ENCODE peak calls at places on chromosomes 6 and 20, in six cellular contexts. P, K, C, N, A and M are unnamed samples.

GRCh38 chr6:139369568-139370046 is 4.8 kb downstream of the CITED2 start:
- DNase-seq in A (no peak), C (peak; percentile 88), P (no peak), K (peak; percentile 54), N (peak; percentile 69), M (no peak)

GRCh38 chr20:33239418-33239817 is 3.6 kb downstream of the BPIFA1 start:
- DNase-seq in P (no peak), A (no peak), K (no peak), C (no peak), N (no peak), M (no peak)

GRCh38 chr20:43853174-43853803 is 61.4 kb upstream of the TOX2 start:
- DNase-seq in A (no peak), P (no peak), C (peak; percentile 68), N (no peak), K (no peak), M (no peak)

GRCh38 chr6:138722425-138723371 is 50.9 kb upstream of the CCDC28A start:
- DNase-seq in P (no peak), A (no peak), N (no peak), C (peak; percentile 46), K (peak; percentile 81), M (no peak)

GRCh38 chr6:111663232-111663631 is 57.6 kb upstream of the TRAF3IP2 start:
- DNase-seq in N (no peak), C (peak; percentile 16), K (no peak), P (no peak), A (no peak), M (no peak)

GRCh38 chr6:72554203-72554564 is 67.7 kb upstream of the KCNQ5 start:
- DNase-seq in N (no peak), C (peak; percentile 85), K (no peak), A (no peak), P (no peak), M (no peak)

GRCh38 chr6:53041356-53041755 is 23.8 kb upstream of the FBXO9 start:
- DNase-seq in A (no peak), C (peak; percentile 75), P (no peak), K (no peak), N (no peak), M (no peak)

GRCh38 chr6:73665686-73666319 is 12.0 kb upstream of the SLC17A5 start:
- DNase-seq in P (no peak), K (peak; percentile 57), C (peak; percentile 20), N (no peak), A (no peak), M (no peak)

GRCh38 chr6:147154454-147154853 is 49.8 kb upstream of the STXBP5 start:
- DNase-seq in N (no peak), A (no peak), P (no peak), C (peak; percentile 84), K (peak; percentile 64), M (no peak)

GRCh38 chr6:75934643-75935472 is 137.6 kb downstream of the IMPG1 start:
- DNase-seq in N (peak; percentile 78), K (peak; percentile 64), P (peak; percentile 6), C (peak; percentile 84), A (peak; percentile 50), M (no peak)

GRCh38 chr20:57560554-57561355 is at the start of gene PCK1:
- DNase-seq in A (peak; percentile 98), K (peak; percentile 83), N (no peak), P (no peak), C (peak; percentile 17), M (peak; percentile 80)

GRCh38 chr6:120077489-120077888 is 727.9 kb upstream of the MAN1A1 start:
- DNase-seq in C (peak; percentile 20), K (peak; percentile 16), P (no peak), A (no peak), N (peak; percentile 33), M (no peak)

GRCh38 chr20:21521596-21522478 is 8.0 kb upstream of the NKX2-2 start:
- DNase-seq in C (no peak), A (no peak), P (no peak), N (peak; percentile 57), K (no peak), M (no peak)